ENCODE peak calls at places on chromosomes 4 and X, in four cellular contexts. Z is CD4-positive, CD25-positive, alpha-beta regulatory T cell; T is heart right ventricle; F is GM23338. V is an unnamed sample.
A peak's percentile ranks its signal among the peaks of the same experiment; 100 is the strongest.

GRCh38 chrX:39928704-39929439 is 168.9 kb downstream of the BCOR start:
- DNase-seq in Z (no peak), T (no peak), F (no peak), V (no peak)

GRCh38 chr4:13918110-13918509 is 290.6 kb upstream of the BOD1L1 start:
- DNase-seq in Z (no peak), T (peak; percentile 13), F (no peak), V (no peak)

GRCh38 chr4:184355111-184355604 is 119.2 kb downstream of the IRF2 start:
- DNase-seq in T (peak; percentile 92), F (no peak), Z (peak; percentile 14), V (peak; percentile 12)

GRCh38 chrX:18719852-18720251 is 12.4 kb downstream of the PPEF1 start:
- DNase-seq in T (no peak), F (no peak), Z (no peak), V (no peak)

GRCh38 chr4:15587649-15588048 is 67.5 kb downstream of the FBXL5 start:
- DNase-seq in Z (no peak), F (no peak), T (no peak), V (no peak)

GRCh38 chr4:149961876-149962597 is 116.2 kb upstream of the DCLK2 start:
- DNase-seq in F (no peak), T (no peak), Z (no peak), V (no peak)

GRCh38 chr4:184932343-184932742 is 85.9 kb upstream of the HELT start:
- DNase-seq in T (no peak), Z (no peak), F (no peak), V (no peak)

GRCh38 chr4:13705521-13706035 is 78.1 kb upstream of the BOD1L1 start:
- DNase-seq in Z (no peak), F (peak; percentile 5), T (peak; percentile 55), V (no peak)

GRCh38 chrX:97429101-97429500 is 545.4 kb downstream of the RPA4 start:
- DNase-seq in F (no peak), Z (no peak), T (no peak), V (no peak)

GRCh38 chrX:70452143-70452733 is 7.6 kb downstream of the DLG3 start:
- DNase-seq in T (peak; percentile 52), F (peak; percentile 77), Z (peak; percentile 50), V (peak; percentile 9)

GRCh38 chrX:25004485-25005032 is 11.2 kb downstream of the ARX start:
- DNase-seq in Z (no peak), F (no peak), T (no peak), V (no peak)

GRCh38 chr4:172578712-172579111 is 589.9 kb upstream of the GALNT7 start:
- DNase-seq in F (no peak), Z (no peak), T (no peak), V (no peak)

GRCh38 chr4:128177376-128177959 is 110.1 kb downstream of the PGRMC2 start:
- DNase-seq in Z (no peak), F (no peak), T (no peak), V (no peak)

GRCh38 chr4:94634266-94634665 is 123.5 kb upstream of the BMPR1B start:
- DNase-seq in F (no peak), T (no peak), Z (no peak), V (no peak)

GRCh38 chrX:143648705-143649104 is 12.8 kb upstream of the SLITRK4 start:
- DNase-seq in T (no peak), Z (no peak), F (peak; percentile 56), V (no peak)

GRCh38 chr4:78602334-78602733 is 50.8 kb downstream of the ANXA3 start:
- DNase-seq in Z (no peak), T (peak; percentile 21), F (no peak), V (no peak)

GRCh38 chrX:118865231-118865630 is 41.6 kb downstream of the ZCCHC12 start:
- DNase-seq in Z (no peak), F (no peak), T (no peak), V (no peak)

GRCh38 chr4:138919094-138919936 is 96.3 kb upstream of the NOCT start:
- DNase-seq in T (peak; percentile 60), F (peak; percentile 90), Z (no peak), V (peak; percentile 9)

GRCh38 chr4:19478791-19479190 is 772.9 kb upstream of the SLIT2 start:
- DNase-seq in F (no peak), Z (no peak), T (no peak), V (no peak)

DNA sequence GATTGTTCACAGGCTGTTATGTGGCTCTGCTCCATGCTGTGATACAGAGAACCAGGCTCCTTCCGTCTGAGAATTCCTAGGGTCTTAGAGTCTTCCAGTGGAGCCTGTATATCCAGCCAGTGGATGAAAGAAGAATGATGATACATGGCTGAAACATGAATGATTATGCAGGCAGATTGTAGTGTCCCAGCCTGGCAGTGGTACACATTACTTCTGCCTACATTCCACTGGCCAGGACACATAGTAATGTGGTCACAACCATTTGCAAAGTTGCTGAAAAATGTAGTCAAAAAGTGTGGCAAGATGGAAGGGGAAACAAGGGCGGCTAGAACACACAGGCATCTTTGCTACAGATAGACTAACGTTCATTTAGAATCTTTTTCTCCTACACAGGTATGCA is 4.5 kb upstream of the GBA3 start:
- DNase-seq in T (no peak), Z (no peak), F (no peak), V (no peak)
- H3K27ac ChIP-seq in T (no peak overlapping the region), Z (no peak overlapping the region), F (no peak overlapping the region), V (no peak overlapping the region)

DNA sequence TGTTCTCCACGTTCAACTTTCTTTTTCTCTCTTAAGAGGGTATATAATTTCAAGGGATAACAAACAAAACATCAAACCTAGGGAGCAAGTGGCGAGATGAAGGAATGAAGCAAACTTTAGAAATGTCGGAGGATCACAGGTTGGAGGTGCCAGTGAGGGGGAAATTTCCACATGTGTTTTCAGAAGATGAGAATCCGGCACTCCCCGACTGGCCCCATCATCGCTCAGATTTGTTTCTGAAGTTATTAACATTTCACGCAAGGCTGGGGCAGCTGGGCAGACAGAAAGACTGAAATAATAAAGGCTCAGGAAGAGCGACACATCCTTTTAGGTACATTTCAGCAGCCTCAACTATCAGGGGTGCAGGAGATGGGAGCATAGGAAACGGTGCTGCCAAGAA is 134.9 kb downstream of the SMIM20 start:
- DNase-seq in F (no peak), Z (no peak), T (no peak), V (no peak)
- H3K27ac ChIP-seq in F (no peak overlapping the region), Z (no peak overlapping the region), T (peak overlapping the region; percentile 76), V (no peak overlapping the region)

GRCh38 chrX:101659601-101660063 is at the start of gene ARMCX2:
- DNase-seq in T (peak; percentile 57), F (peak; percentile 66), Z (no peak), V (no peak)
- H3K27ac ChIP-seq in T (peak within 1 kb of the TSS; percentile 68), F (peak within 1 kb of the TSS; percentile 81), Z (no peak within 1 kb of the TSS), V (peak within 1 kb of the TSS; percentile 67)

DNA sequence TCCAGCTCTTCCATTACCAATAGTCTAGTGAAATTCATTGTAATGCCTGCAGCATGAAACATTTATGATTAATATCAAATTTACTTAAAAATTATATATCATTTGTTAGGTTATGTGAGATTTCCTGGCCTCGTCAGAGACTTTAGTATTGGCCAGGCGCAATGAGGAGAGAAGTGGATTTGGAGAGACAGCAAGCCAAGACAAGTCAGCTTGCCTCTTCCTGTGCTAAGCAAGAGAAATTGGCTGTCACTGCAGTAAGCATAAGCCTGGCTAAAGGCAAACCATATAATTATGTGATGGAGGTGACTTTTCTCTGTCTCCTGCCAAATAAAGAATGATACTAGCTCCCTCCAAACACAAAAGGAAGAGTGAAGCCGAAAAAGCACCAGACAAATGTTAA is 2246.1 kb downstream of the ARAP2 start:
- DNase-seq in T (no peak), F (peak; percentile 19), Z (no peak), V (no peak)
- H3K27ac ChIP-seq in T (no peak overlapping the region), F (peak overlapping the region; percentile 70), Z (no peak overlapping the region), V (no peak overlapping the region)

GRCh38 chr4:182189107-182189878 is 53.9 kb upstream of the TENM3 start:
- DNase-seq in F (no peak), Z (no peak), T (no peak), V (no peak)
- H3K27ac ChIP-seq in F (no peak overlapping the region), Z (no peak overlapping the region), T (no peak overlapping the region), V (no peak overlapping the region)

V was measured in substantia nigra.